ENCODE peak calls at places on chromosomes 2 and 18, in eight cellular contexts. V, Y, M, A, L, D, C and F are unnamed samples.
A peak's percentile ranks its signal among the peaks of the same experiment; 100 is the strongest.

GRCh38 chr2:46198164-46198883 is 98.9 kb upstream of the EPAS1 start:
- DNase-seq in V (no peak), Y (no peak), M (no peak), A (no peak), L (no peak), D (no peak), C (no peak), F (no peak)

GRCh38 chr18:10378688-10379465 is 75.6 kb upstream of the APCDD1 start:
- DNase-seq in V (no peak), Y (no peak), M (no peak), A (no peak), L (no peak), D (no peak), C (no peak), F (no peak)

GRCh38 chr2:200185575-200186103 is 120.9 kb upstream of the SPATS2L start:
- DNase-seq in V (no peak), Y (no peak), M (no peak), A (no peak), L (no peak), D (no peak), C (no peak), F (no peak)

GRCh38 chr18:28032177-28032576 is 144.8 kb downstream of the CDH2 start:
- DNase-seq in V (no peak), Y (no peak), M (no peak), A (no peak), L (no peak), D (no peak), C (no peak), F (no peak)

GRCh38 chr18:36025025-36025424 is 42.3 kb downstream of the RPRD1A start:
- DNase-seq in V (no peak), Y (no peak), M (no peak), A (no peak), L (no peak), D (no peak), C (no peak), F (no peak)

GRCh38 chr2:231604101-231604684 is 11.5 kb downstream of the TEX44 start:
- DNase-seq in V (peak; percentile 85), Y (no peak), M (no peak), A (no peak), L (peak; percentile 10), D (peak; percentile 76), C (peak; percentile 82), F (no peak)

GRCh38 chr2:174176898-174177297 is 71.4 kb downstream of the OLA1 start:
- DNase-seq in V (no peak), Y (no peak), M (peak; percentile 78), A (no peak), L (no peak), D (no peak), C (no peak), F (no peak)

GRCh38 chr2:101223814-101224231 is 28.9 kb upstream of the CNOT11 start:
- DNase-seq in V (no peak), Y (no peak), M (no peak), A (no peak), L (no peak), D (peak; percentile 50), C (no peak), F (no peak)

GRCh38 chr2:241937297-241937696 is 67.8 kb downstream of the RTP5 start:
- DNase-seq in V (peak; percentile 67), Y (no peak), M (no peak), A (no peak), L (no peak), D (no peak), C (no peak), F (peak; percentile 84)

GRCh38 chr2:130864830-130865229 is 28.1 kb downstream of the ARHGEF4 start:
- DNase-seq in V (no peak), Y (no peak), M (no peak), A (no peak), L (peak; percentile 69), D (no peak), C (peak; percentile 74), F (no peak)

GRCh38 chr2:3059111-3059990 is 318.3 kb downstream of the EIPR1 start:
- DNase-seq in V (no peak), Y (no peak), M (no peak), A (no peak), L (no peak), D (no peak), C (no peak), F (no peak)

GRCh38 chr2:105158002-105158401 is 83.5 kb upstream of the GPR45 start:
- DNase-seq in V (no peak), Y (no peak), M (no peak), A (no peak), L (no peak), D (no peak), C (no peak), F (no peak)

GRCh38 chr2:235324324-235324723 is 169.5 kb upstream of the AGAP1 start:
- DNase-seq in V (no peak), Y (peak; percentile 51), M (no peak), A (no peak), L (no peak), D (no peak), C (no peak), F (no peak)

GRCh38 chr2:42132066-42132965 is 36.8 kb upstream of the EML4 start:
- DNase-seq in V (no peak), Y (no peak), M (peak; percentile 82), A (no peak), L (peak; percentile 63), D (no peak), C (no peak), F (peak; percentile 8)

GRCh38 chr18:77711096-77711495 is 461.4 kb downstream of the GALR1 start:
- DNase-seq in V (no peak), Y (no peak), M (peak; percentile 1), A (no peak), L (no peak), D (no peak), C (no peak), F (no peak)

GRCh38 chr2:111094686-111095085 is 26.0 kb upstream of the BCL2L11 start:
- DNase-seq in V (no peak), Y (no peak), M (no peak), A (no peak), L (no peak), D (no peak), C (no peak), F (no peak)

GRCh38 chr2:201532686-201533304 is 81.3 kb downstream of the STRADB start:
- DNase-seq in V (no peak), Y (no peak), M (peak; percentile 80), A (no peak), L (peak; percentile 8), D (peak; percentile 14), C (no peak), F (no peak)

GRCh38 chr2:233234996-233235395 is 16.5 kb upstream of the ATG16L1 start:
- DNase-seq in V (no peak), Y (no peak), M (no peak), A (no peak), L (no peak), D (no peak), C (no peak), F (no peak)

GRCh38 chr2:43541165-43541564 is 54.7 kb downstream of the THADA start:
- DNase-seq in V (no peak), Y (no peak), M (no peak), A (no peak), L (no peak), D (no peak), C (no peak), F (no peak)